ENCODE peak calls at places on chromosomes 11 and 22, in four cellular contexts. One of them, this sample, is unnamed.

GRCh38 chr11:125167954-125168821 is 3.6 kb downstream of the PKNOX2 start:
- DNase-seq in GM12878: no peak
- DNase-seq in K562: no peak
- DNase-seq in HepG2: no peak
- DNase-seq in this sample: no peak

GRCh38 chr11:59437770-59438169 is 1.5 kb downstream of the OR5A1 start:
- DNase-seq in GM12878: no peak
- DNase-seq in K562: no peak
- DNase-seq in HepG2: no peak
- DNase-seq in this sample: no peak

GRCh38 chr11:44977493-44977984 is 26.9 kb upstream of the TP53I11 start:
- DNase-seq in GM12878: no peak
- DNase-seq in K562: no peak
- DNase-seq in HepG2: no peak
- DNase-seq in this sample: peak; percentile 57

GRCh38 chr22:31039393-31039792 is 41.7 kb upstream of the SMTN start:
- DNase-seq in GM12878: no peak
- DNase-seq in K562: no peak
- DNase-seq in HepG2: peak; percentile 41
- DNase-seq in this sample: no peak

GRCh38 chr11:111540114-111540920 is at the start of gene LAYN:
- DNase-seq in GM12878: no peak
- DNase-seq in K562: no peak
- DNase-seq in HepG2: no peak
- DNase-seq in this sample: peak; percentile 86

GRCh38 chr11:45423036-45423435 is 136.9 kb upstream of the SYT13 start:
- DNase-seq in GM12878: no peak
- DNase-seq in K562: no peak
- DNase-seq in HepG2: no peak
- DNase-seq in this sample: no peak

GRCh38 chr22:33542722-33543121 is 377.6 kb downstream of the LARGE1 start:
- DNase-seq in GM12878: no peak
- DNase-seq in K562: no peak
- DNase-seq in HepG2: no peak
- DNase-seq in this sample: no peak

GRCh38 chr22:45317551-45318167 is 7.9 kb downstream of the FAM118A start:
- DNase-seq in GM12878: no peak
- DNase-seq in K562: no peak
- DNase-seq in HepG2: no peak
- DNase-seq in this sample: peak; percentile 70

GRCh38 chr22:42717197-42717967 is 3.3 kb downstream of the A4GALT start:
- DNase-seq in GM12878: no peak
- DNase-seq in K562: no peak
- DNase-seq in HepG2: no peak
- DNase-seq in this sample: no peak

GRCh38 chr11:82384308-82384707 is 349.4 kb downstream of the FAM181B start:
- DNase-seq in GM12878: no peak
- DNase-seq in K562: no peak
- DNase-seq in HepG2: no peak
- DNase-seq in this sample: no peak

GRCh38 chr11:72787262-72788104 is 6.4 kb downstream of the STARD10 start:
- DNase-seq in GM12878: no peak
- DNase-seq in K562: peak; percentile 83
- DNase-seq in HepG2: peak; percentile 94
- DNase-seq in this sample: peak; percentile 46

GRCh38 chr11:28932940-28933339 is 824.8 kb downstream of the METTL15 start:
- DNase-seq in GM12878: no peak
- DNase-seq in K562: no peak
- DNase-seq in HepG2: no peak
- DNase-seq in this sample: no peak

GRCh38 chr11:60951909-60952741 is at the start of gene SLC15A3:
- DNase-seq in GM12878: peak; percentile 61
- DNase-seq in K562: no peak
- DNase-seq in HepG2: no peak
- DNase-seq in this sample: no peak

GRCh38 chr22:29755889-29756288 is 10.9 kb downstream of the ZMAT5 start:
- DNase-seq in GM12878: no peak
- DNase-seq in K562: no peak
- DNase-seq in HepG2: no peak
- DNase-seq in this sample: no peak

GRCh38 chr11:108135845-108136599 is 14.7 kb downstream of the ACAT1 start:
- DNase-seq in GM12878: no peak
- DNase-seq in K562: no peak
- DNase-seq in HepG2: no peak
- DNase-seq in this sample: no peak

GRCh38 chr11:100827934-100828661 is 141.0 kb downstream of the ARHGAP42 start:
- DNase-seq in GM12878: peak; percentile 32
- DNase-seq in K562: peak; percentile 9
- DNase-seq in HepG2: peak; percentile 80
- DNase-seq in this sample: no peak

GRCh38 chr11:121983901-121984300 is 132.1 kb downstream of the BLID start:
- DNase-seq in GM12878: no peak
- DNase-seq in K562: no peak
- DNase-seq in HepG2: no peak
- DNase-seq in this sample: no peak

GRCh38 chr11:69778373-69778772 is 3.2 kb upstream of the FGF4 start:
- DNase-seq in GM12878: no peak
- DNase-seq in K562: no peak
- DNase-seq in HepG2: no peak
- DNase-seq in this sample: no peak

GRCh38 chr22:38239101-38239761 is 33.6 kb downstream of the TMEM184B start:
- DNase-seq in GM12878: no peak
- DNase-seq in K562: no peak
- DNase-seq in HepG2: no peak
- DNase-seq in this sample: no peak

GRCh38 chr11:15208570-15209222 is 94.0 kb downstream of the INSC start:
- DNase-seq in GM12878: no peak
- DNase-seq in K562: peak; percentile 83
- DNase-seq in HepG2: peak; percentile 52
- DNase-seq in this sample: peak; percentile 87

GRCh38 chr11:9250139-9250582 is 15.0 kb downstream of the DENND5A start:
- DNase-seq in GM12878: peak; percentile 77
- DNase-seq in K562: peak; percentile 39
- DNase-seq in HepG2: no peak
- DNase-seq in this sample: no peak

GRCh38 chr22:16933924-16934282 is 74.1 kb downstream of the GAB4 start:
- DNase-seq in GM12878: no peak
- DNase-seq in K562: no peak
- DNase-seq in HepG2: no peak
- DNase-seq in this sample: no peak

GRCh38 chr11:57458410-57459111 is 1.8 kb upstream of the RTN4RL2 start:
- DNase-seq in GM12878: no peak
- DNase-seq in K562: peak; percentile 65
- DNase-seq in HepG2: no peak
- DNase-seq in this sample: peak; percentile 84

GRCh38 chr11:8338138-8338537 is 74.5 kb upstream of the LMO1 start:
- DNase-seq in GM12878: no peak
- DNase-seq in K562: peak; percentile 74
- DNase-seq in HepG2: peak; percentile 18
- DNase-seq in this sample: peak; percentile 94

GRCh38 chr11:131510662-131511061 is 140.2 kb downstream of the NTM start:
- DNase-seq in GM12878: no peak
- DNase-seq in K562: no peak
- DNase-seq in HepG2: no peak
- DNase-seq in this sample: no peak

GRCh38 chr11:37571248-37571647 is 973.2 kb upstream of the RAG2 start:
- DNase-seq in GM12878: no peak
- DNase-seq in K562: no peak
- DNase-seq in HepG2: no peak
- DNase-seq in this sample: no peak

GRCh38 chr11:69022268-69022667 is 9.2 kb upstream of the MRGPRF start:
- DNase-seq in GM12878: no peak
- DNase-seq in K562: no peak
- DNase-seq in HepG2: no peak
- DNase-seq in this sample: no peak

DNA sequence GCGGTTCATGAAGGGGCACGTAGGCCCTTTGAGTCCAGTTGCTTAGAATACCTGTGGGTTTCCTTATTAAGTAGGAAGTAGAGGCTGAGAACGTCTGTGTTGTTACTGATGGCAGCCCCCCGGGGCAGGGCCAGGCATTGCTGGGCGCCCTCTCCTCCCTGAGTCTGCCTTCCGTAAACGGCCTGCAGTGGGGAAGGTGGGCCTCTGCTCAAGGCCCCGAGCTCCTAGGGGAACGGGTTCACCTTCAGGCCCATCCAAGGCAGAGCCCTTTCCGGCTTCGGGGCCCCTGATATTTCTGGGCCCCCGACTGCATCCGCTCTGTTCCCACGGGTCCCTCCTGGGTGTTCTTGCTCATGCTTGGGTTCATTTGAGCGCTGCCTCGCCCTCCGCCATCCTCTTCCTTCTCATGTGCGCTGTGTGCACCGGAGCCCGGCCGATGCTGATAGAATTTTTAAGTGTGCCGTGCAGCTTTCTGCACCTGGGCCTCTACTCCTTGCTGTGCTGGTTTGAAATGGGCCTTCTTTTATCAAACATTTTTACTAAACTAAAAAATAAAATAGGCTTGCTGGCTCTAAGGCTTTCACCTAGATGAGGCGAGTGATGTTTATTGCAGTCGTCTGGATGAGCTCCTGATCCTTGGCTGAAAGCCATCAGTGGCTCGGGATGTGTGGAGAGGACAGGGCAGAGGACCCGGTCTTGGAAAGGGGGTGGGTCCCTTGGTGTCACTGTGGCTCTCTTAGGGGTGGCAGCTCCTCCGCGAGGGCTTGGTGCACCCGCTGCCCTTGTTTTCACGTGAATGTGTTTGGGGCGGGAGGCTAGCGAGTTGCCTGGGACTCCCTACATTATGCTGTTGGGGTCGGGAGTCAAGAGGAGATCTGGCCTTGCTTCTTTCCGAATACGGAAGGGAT is 12.3 kb downstream of the TBC1D22A start:
- DNase-seq in GM12878: no peak
- DNase-seq in K562: no peak
- DNase-seq in HepG2: no peak
- DNase-seq in this sample: no peak
- TF ChIP-seq TAF1 in GM12878: peak; percentile 66
- TF ChIP-seq TAF1 in K562: no peak
- TF ChIP-seq TAF1 in HepG2: no peak
- TF ChIP-seq TAF1 in this sample: no peak

DNA sequence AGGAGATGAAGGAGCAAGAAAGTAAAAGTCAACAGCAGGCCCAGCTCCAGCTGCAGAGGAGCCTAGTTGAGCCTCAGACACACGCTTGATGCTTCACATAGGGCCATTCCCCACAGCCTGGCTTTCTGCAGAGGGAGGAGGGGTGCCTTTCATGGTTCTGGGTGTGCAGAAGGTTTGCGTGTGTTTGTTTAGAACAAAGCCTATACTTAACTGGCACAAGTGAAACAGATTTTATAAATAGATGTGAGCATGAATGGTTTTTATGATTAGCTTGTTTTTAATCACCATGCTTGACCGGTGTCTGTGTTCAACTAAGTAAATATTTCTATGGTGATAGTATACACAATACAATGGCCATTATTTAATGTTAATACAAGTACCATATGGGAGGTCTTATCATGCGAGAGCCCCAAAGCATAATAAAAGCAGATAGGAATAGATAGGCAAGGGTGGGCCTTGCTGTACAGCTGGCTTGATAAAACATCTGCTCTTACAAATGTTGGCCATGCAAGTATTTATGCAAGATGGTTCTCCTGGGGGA is 290.2 kb downstream of the ETS1 start:
- DNase-seq in GM12878: no peak
- DNase-seq in K562: no peak
- DNase-seq in HepG2: no peak
- DNase-seq in this sample: no peak
- TF ChIP-seq REST in GM12878: no peak
- TF ChIP-seq REST in K562: no peak
- TF ChIP-seq REST in HepG2: no peak
- TF ChIP-seq REST in this sample: no peak

GRCh38 chr11:119518746-119519382 is 95.9 kb upstream of the THY1 start:
- DNase-seq in GM12878: no peak
- DNase-seq in K562: peak; percentile 59
- DNase-seq in HepG2: no peak
- DNase-seq in this sample: no peak

GRCh38 chr11:119513806-119514170 is 90.8 kb upstream of the THY1 start:
- DNase-seq in GM12878: no peak
- DNase-seq in K562: no peak
- DNase-seq in HepG2: no peak
- DNase-seq in this sample: no peak

GRCh38 chr11:119513141-119513805 is 90.3 kb upstream of the THY1 start:
- DNase-seq in GM12878: no peak
- DNase-seq in K562: no peak
- DNase-seq in HepG2: no peak
- DNase-seq in this sample: no peak

GRCh38 chr11:119512373-119512772 is 89.4 kb upstream of the THY1 start:
- DNase-seq in GM12878: peak; percentile 34
- DNase-seq in K562: no peak
- DNase-seq in HepG2: no peak
- DNase-seq in this sample: no peak

DNA sequence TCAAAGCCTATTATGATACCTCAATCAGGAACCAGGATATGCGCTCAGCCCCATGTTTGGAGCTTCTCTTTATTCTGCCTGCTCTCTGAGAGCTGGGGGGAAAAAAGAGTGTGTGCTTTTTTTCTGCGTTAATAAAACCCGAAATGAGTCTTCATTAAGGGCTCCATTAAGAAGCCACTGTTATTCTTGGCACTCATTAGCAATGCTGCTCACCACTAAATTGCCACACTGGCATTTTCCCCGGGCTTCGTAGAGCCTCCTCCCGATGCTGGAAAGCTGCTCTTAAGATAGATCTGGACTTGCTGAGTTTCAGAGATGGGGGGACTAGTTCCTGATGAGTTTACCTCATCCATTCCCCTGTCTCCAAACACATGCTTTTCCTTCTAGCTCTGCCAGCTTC is 93.1 kb upstream of the THY1 start:
- DNase-seq in GM12878: no peak
- DNase-seq in K562: no peak
- DNase-seq in HepG2: no peak
- DNase-seq in this sample: no peak
- TF ChIP-seq TAF1 in GM12878: no peak
- TF ChIP-seq TAF1 in K562: no peak
- TF ChIP-seq TAF1 in HepG2: no peak
- TF ChIP-seq TAF1 in this sample: no peak

DNA sequence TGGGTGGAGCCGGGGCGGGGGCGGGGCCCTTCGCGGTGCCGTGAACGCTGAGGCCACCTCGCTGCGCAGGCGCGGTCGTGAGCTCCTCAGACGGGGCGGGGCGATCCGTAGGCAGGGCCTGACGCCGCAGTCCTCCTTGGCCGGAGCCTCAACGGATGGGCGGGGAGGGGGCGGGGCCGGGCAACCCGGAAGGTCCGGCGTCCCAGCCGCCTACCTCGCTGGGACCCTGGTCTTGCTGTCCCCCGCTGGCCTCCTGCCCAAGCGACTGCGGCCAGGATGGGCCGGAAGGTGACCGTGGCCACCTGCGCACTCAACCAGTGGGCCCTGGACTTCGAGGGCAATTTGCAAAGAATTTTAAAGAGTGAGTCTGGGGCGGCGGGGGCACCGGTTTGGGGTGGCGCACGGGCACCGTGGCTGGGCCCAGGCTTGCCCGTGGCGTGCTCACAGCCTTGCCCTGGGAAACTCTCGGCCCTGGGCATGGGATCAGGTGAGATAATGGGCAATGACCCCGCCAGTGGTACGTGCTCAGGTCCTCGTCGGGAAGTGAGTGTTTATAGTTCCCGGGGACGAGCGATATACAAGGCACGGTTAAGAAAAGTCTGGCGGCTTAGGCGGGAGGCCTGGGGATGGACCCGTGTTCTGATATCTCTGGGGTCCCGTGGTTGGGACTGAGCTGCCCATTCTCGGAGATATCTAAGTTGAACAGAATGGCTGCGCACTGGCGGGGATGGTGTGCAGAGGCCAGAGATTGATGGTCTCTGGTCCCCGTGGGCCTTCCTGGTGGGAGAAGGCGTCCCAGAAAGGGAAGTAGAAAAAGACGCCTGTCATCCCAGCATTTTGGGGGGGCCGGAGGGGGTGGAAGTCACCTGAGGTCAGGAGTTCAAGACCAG is at the start of gene NADSYN1:
- DNase-seq in GM12878: peak; percentile 72
- DNase-seq in K562: peak; percentile 97
- DNase-seq in HepG2: peak; percentile 89
- DNase-seq in this sample: peak; percentile 99
- TF ChIP-seq REST in GM12878: no peak
- TF ChIP-seq REST in K562: peak; percentile 43
- TF ChIP-seq REST in HepG2: no peak
- TF ChIP-seq REST in this sample: no peak

This sample was measured in SK-N-SH.